ENCODE peak calls at places on chromosomes 11 and 22, in nine cellular contexts. O is Peyer's patch, V is uterus, B is prostate gland, L is testis, E is A549, Q is ovary, F is HCT116, I is body of pancreas. T is an unnamed sample. For H3K4me1, the result is how much of the 10 kb centered on the place peaks cover.

GRCh38 chr11:19714093-19714386 is 1.4 kb downstream of the NAV2 start:
- DNase-seq in O (no peak), I (no peak), B (no peak), E (no peak), Q (peak), V (no peak), F (no peak), L (no peak), T (peak)

GRCh38 chr11:8263769-8264410 is at the start of gene LMO1:
- DNase-seq in V (peak), E (peak), L (peak), Q (peak), O (peak), I (peak), F (peak), B (peak), T (peak)

GRCh38 chr22:47160781-47161520 is 398.5 kb downstream of the TBC1D22A start:
- DNase-seq in Q (peak), O (peak), I (no peak), F (no peak), B (no peak), L (no peak), E (no peak), V (no peak), T (no peak)

GRCh38 chr11:47369676-47370075 is 8.7 kb downstream of the SPI1 start:
- DNase-seq in O (no peak), Q (no peak), I (no peak), E (no peak), F (no peak), L (no peak), V (no peak), B (no peak), T (no peak)

GRCh38 chr11:119347242-119347641 is 737 bp upstream of the MFRP start:
- DNase-seq in V (no peak), E (no peak), B (no peak), L (no peak), F (no peak), I (no peak), O (no peak), Q (no peak), T (no peak)

GRCh38 chr11:110071197-110071596 is 22.0 kb upstream of the ZC3H12C start:
- DNase-seq in B (no peak), I (no peak), Q (no peak), V (no peak), O (no peak), L (no peak), F (no peak), E (no peak), T (no peak)

GRCh38 chr11:8252946-8253345 is 10.7 kb downstream of the LMO1 start:
- DNase-seq in B (no peak), F (no peak), L (no peak), I (no peak), V (peak), Q (no peak), O (peak), E (no peak), T (no peak)

GRCh38 chr22:25403284-25403606 is 161.2 kb upstream of the GRK3 start:
- DNase-seq in O (no peak), F (no peak), E (no peak), Q (no peak), V (no peak), B (no peak), I (no peak), L (no peak), T (no peak)

GRCh38 chr11:28730889-28731288 is 622.7 kb downstream of the METTL15 start:
- DNase-seq in V (no peak), E (no peak), I (no peak), F (no peak), B (no peak), L (no peak), Q (no peak), O (no peak), T (no peak)

GRCh38 chr11:17343907-17344306 is 7.7 kb upstream of the NCR3LG1 start:
- DNase-seq in O (no peak), V (no peak), I (no peak), F (peak), L (no peak), B (no peak), Q (no peak), E (no peak), T (no peak)

GRCh38 chr11:128734439-128735224 is 40.8 kb downstream of the FLI1 start:
- DNase-seq in E (no peak), Q (no peak), B (no peak), V (no peak), I (no peak), O (no peak), F (no peak), L (peak), T (no peak)

GRCh38 chr11:134599180-134599810 is 187.3 kb upstream of the B3GAT1 start:
- DNase-seq in Q (no peak), E (no peak), B (no peak), L (no peak), V (no peak), O (no peak), I (no peak), F (no peak), T (peak)

GRCh38 chr11:83862033-83862432 is 575.9 kb upstream of the CCDC90B start:
- DNase-seq in Q (no peak), O (no peak), E (no peak), L (no peak), F (no peak), I (no peak), B (no peak), V (no peak), T (no peak)

GRCh38 chr11:119416606-119417580 is 6.1 kb downstream of the THY1 start:
- DNase-seq in E (no peak), V (peak), O (no peak), B (no peak), F (no peak), Q (no peak), I (no peak), L (no peak), T (peak)

GRCh38 chr11:88701816-88702215 is 364.0 kb downstream of the GRM5 start:
- DNase-seq in Q (no peak), I (no peak), O (no peak), F (no peak), V (no peak), B (no peak), L (no peak), E (no peak), T (no peak)

GRCh38 chr11:128549256-128549944 is 38.0 kb downstream of the ETS1 start:
- DNase-seq in I (peak), O (no peak), F (no peak), E (no peak), V (peak), L (peak), Q (peak), B (no peak), T (no peak)

GRCh38 chr22:23117890-23118646 is 23.7 kb downstream of the RSPH14 start:
- DNase-seq in F (no peak), B (no peak), L (no peak), I (no peak), Q (no peak), V (no peak), O (no peak), E (no peak), T (no peak)

GRCh38 chr22:20438066-20438677 is 547 bp upstream of the SCARF2 start:
- DNase-seq in V (no peak), F (no peak), Q (no peak), L (no peak), B (no peak), I (no peak), O (peak), E (no peak), T (no peak)

GRCh38 chr22:23670378-23671295 is 20.2 kb upstream of the RGL4 start:
- DNase-seq in F (no peak), V (no peak), B (no peak), L (no peak), O (no peak), E (no peak), Q (no peak), I (no peak), T (no peak)

GRCh38 chr11:33376331-33377099 is 119.3 kb downstream of the HIPK3 start:
- DNase-seq in Q (no peak), V (no peak), L (no peak), I (no peak), F (no peak), O (no peak), E (no peak), B (no peak), T (no peak)

GRCh38 chr11:91608662-91609061 is 616.0 kb upstream of the FAT3 start:
- DNase-seq in F (no peak), E (no peak), L (no peak), V (no peak), O (no peak), I (no peak), B (peak), Q (no peak), T (no peak)

GRCh38 chr22:40487663-40488249 is 117.4 kb downstream of the SGSM3 start:
- DNase-seq in F (no peak), B (no peak), O (no peak), Q (no peak), I (no peak), E (peak), V (no peak), L (no peak), T (no peak)

GRCh38 chr22:21447694-21448402 is 19.3 kb upstream of the TMEM191C start:
- DNase-seq in F (no peak), E (no peak), V (no peak), B (peak), I (peak), O (no peak), Q (peak), L (peak), T (peak)

GRCh38 chr11:134883484-134883883 is 471.4 kb upstream of the B3GAT1 start:
- DNase-seq in V (no peak), F (no peak), L (no peak), Q (no peak), O (no peak), I (no peak), E (no peak), B (no peak), T (no peak)

GRCh38 chr11:82718307-82718706 is 15.4 kb downstream of the FAM181B start:
- DNase-seq in O (no peak), L (peak), V (no peak), Q (no peak), B (no peak), E (peak), F (peak), I (peak), T (peak)

GRCh38 chr11:1196516-1197391 is 26.1 kb upstream of the MUC5B start:
- DNase-seq in L (no peak), Q (no peak), V (peak), F (no peak), E (no peak), B (no peak), I (peak), O (no peak), T (no peak)

GRCh38 chr22:24408630-24409029 is 18.8 kb upstream of the ADORA2A start:
- DNase-seq in E (no peak), B (no peak), O (no peak), Q (no peak), I (no peak), V (no peak), F (no peak), L (no peak), T (no peak)

GRCh38 chr11:75262961-75263852 is 22.6 kb downstream of the TPBGL start:
- DNase-seq in O (no peak), V (no peak), F (no peak), B (no peak), L (no peak), I (no peak), E (no peak), Q (peak), T (no peak)

GRCh38 chr22:24751518-24751917 is 23.0 kb downstream of the PIWIL3 start:
- DNase-seq in B (no peak), I (no peak), F (no peak), L (no peak), O (no peak), V (no peak), Q (no peak), E (no peak), T (no peak)

GRCh38 chr11:11263238-11264030 is 89.6 kb downstream of the CSNK2A3 start:
- DNase-seq in V (peak), I (no peak), E (no peak), Q (no peak), L (no peak), B (peak), O (no peak), F (no peak), T (peak)

GRCh38 chr11:79437981-79438630 is 2.7 kb downstream of the TENM4 start:
- DNase-seq in O (no peak), E (no peak), B (peak), I (no peak), F (no peak), V (no peak), L (peak), Q (peak), T (peak)

GRCh38 chr11:61032824-61033223 is 61.3 kb downstream of the CD6 start:
- DNase-seq in L (no peak), B (no peak), F (no peak), I (no peak), Q (no peak), O (no peak), E (no peak), V (no peak), T (no peak)

GRCh38 chr11:99614353-99614752 is 593.6 kb downstream of the CNTN5 start:
- DNase-seq in B (no peak), E (no peak), I (no peak), O (no peak), Q (no peak), F (no peak), L (no peak), V (no peak), T (no peak)

GRCh38 chr22:43500792-43501785 is 89.3 kb downstream of the MPPED1 start:
- DNase-seq in L (no peak), F (no peak), E (no peak), Q (no peak), B (no peak), V (no peak), I (no peak), O (no peak), T (no peak)

GRCh38 chr11:105821366-105821765 is 200.7 kb downstream of the MSANTD4 start:
- DNase-seq in I (no peak), B (no peak), F (no peak), Q (no peak), E (no peak), V (no peak), L (no peak), O (no peak), T (no peak)

GRCh38 chr11:75445315-75445953 is 12.4 kb upstream of the KLHL35 start:
- DNase-seq in L (peak), F (peak), E (peak), B (peak), I (peak), Q (peak), O (peak), V (peak), T (peak)

GRCh38 chr11:61972112-61972795 is 4.8 kb upstream of the FTH1 start:
- DNase-seq in E (no peak), B (no peak), Q (peak), O (no peak), V (no peak), F (no peak), L (no peak), I (no peak), T (no peak)

GRCh38 chr11:121459413-121460041 is 6.8 kb upstream of the SORL1-AS1 start:
- DNase-seq in E (no peak), V (no peak), Q (no peak), F (no peak), I (no peak), L (no peak), O (no peak), B (no peak), T (no peak)
- TF ChIP-seq POLR2A in E (no peak), V (no peak), Q (no peak), F (no peak), I (no peak), L (no peak), O (no peak), B (no peak), T (no peak)

DNA sequence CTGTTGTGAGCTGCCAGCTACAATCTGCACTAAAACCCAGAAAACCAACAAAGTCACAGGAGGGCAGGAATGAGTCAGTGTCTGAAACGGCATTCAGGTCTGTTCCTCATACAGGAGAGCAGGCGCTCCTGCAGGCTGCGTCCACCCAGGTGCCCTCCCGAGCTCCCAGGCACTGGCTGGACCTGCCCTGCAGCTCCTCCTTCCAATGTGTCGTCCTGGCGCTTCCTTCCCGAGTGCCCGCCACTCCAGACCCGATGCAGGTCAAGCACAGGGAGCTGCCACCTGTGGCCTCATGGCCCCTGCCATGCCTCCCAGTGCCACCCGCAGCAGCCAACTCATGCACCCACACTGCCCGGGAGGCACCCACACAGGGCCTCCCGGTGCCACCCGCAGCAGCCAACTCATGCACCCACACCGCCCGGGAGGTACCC is 12.0 kb downstream of the BRD1 start:
- DNase-seq in V (no peak), Q (no peak), L (no peak), I (no peak), F (no peak), O (no peak), B (no peak), E (no peak), T (no peak)
- H3K4me1 ChIP-seq in V (under half), Q (under half), L (under half), I (half or more), F (under half), O (under half), B (under half), E (under half), T (under half)

GRCh38 chr11:112176077-112176476 is 765 bp downstream of the BCO2 start:
- DNase-seq in I (no peak), B (no peak), O (no peak), V (no peak), L (no peak), F (no peak), E (no peak), Q (no peak), T (no peak)
- H3K27ac ChIP-seq in I (no peak), B (no peak), O (no peak), V (peak), L (no peak), F (no peak), E (no peak), Q (no peak), T (no peak)

GRCh38 chr11:72236774-72237111 is 7.2 kb downstream of the PHOX2A start:
- DNase-seq in L (no peak), Q (no peak), B (no peak), O (no peak), F (no peak), E (no peak), I (no peak), V (no peak), T (no peak)

GRCh38 chr11:72238492-72239295 is 5.3 kb downstream of the PHOX2A start:
- DNase-seq in F (no peak), V (no peak), O (no peak), E (no peak), Q (peak), L (no peak), B (no peak), I (no peak), T (no peak)

GRCh38 chr11:72238040-72238450 is 5.9 kb downstream of the PHOX2A start:
- DNase-seq in E (peak), I (peak), V (peak), O (peak), Q (peak), L (peak), F (peak), B (no peak), T (peak)

GRCh38 chr11:72236083-72236697 is 7.8 kb downstream of the PHOX2A start:
- DNase-seq in I (no peak), B (no peak), F (no peak), Q (no peak), L (peak), O (peak), E (no peak), V (no peak), T (no peak)

DNA sequence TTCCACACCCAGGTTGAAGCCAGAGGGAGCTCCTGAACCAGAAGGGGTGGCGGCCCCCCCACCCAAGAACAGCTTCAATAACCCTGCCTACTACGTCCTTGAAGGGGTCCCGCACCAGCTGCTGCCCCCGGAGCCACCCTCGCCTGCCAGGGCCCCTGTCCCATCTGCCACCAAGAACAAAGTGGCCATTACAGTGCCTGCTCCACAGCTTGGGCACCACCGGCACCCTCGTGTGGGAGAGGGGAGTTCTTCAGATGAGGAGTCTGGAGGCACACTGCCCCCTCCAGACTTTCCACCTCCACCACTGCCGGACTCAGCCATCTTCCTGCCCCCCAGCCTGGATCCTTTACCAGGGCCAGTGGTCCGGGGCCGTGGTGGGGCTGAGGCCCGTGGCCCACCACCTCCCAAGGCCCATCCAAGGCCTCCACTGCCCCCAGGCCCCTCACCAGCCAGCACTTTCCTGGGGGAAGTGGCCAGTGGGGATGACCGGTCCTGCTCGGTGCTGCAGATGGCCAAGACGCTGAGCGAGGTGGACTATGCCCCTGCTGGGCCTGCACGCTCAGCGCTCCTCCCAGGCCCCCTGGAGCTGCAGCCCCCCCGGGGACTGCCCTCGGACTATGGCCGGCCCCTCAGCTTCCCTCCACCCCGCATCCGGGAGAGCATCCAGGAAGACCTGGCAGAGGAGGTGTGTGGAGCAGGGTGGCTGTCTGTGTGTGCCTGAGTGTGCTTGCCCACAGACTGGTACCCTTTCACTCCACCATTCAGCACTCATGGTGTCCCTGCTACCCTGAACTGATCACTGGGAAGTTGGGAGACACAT is 6.7 kb downstream of the PHOX2A start:
- DNase-seq in I (no peak), F (no peak), E (no peak), Q (peak), V (no peak), L (peak), O (no peak), B (no peak), T (no peak)
- TF ChIP-seq POLR2A in I (no peak), F (no peak), E (no peak), Q (no peak), V (no peak), L (no peak), O (no peak), B (no peak), T (no peak)

GRCh38 chr11:45106006-45106405 is 40.4 kb upstream of the PRDM11 start:
- DNase-seq in V (no peak), F (no peak), Q (no peak), B (no peak), O (no peak), I (no peak), E (no peak), L (no peak), T (no peak)

GRCh38 chr11:45104790-45105084 is 41.7 kb upstream of the PRDM11 start:
- DNase-seq in B (no peak), Q (no peak), F (no peak), L (no peak), I (no peak), O (no peak), V (no peak), E (no peak), T (no peak)

GRCh38 chr11:45102810-45103621 is 43.4 kb upstream of the PRDM11 start:
- DNase-seq in Q (peak), E (peak), V (no peak), L (peak), I (peak), B (no peak), F (peak), O (no peak), T (peak)

GRCh38 chr11:45105233-45105992 is 41.0 kb upstream of the PRDM11 start:
- DNase-seq in B (peak), E (peak), L (peak), V (peak), O (peak), I (peak), Q (peak), F (peak), T (peak)

DNA sequence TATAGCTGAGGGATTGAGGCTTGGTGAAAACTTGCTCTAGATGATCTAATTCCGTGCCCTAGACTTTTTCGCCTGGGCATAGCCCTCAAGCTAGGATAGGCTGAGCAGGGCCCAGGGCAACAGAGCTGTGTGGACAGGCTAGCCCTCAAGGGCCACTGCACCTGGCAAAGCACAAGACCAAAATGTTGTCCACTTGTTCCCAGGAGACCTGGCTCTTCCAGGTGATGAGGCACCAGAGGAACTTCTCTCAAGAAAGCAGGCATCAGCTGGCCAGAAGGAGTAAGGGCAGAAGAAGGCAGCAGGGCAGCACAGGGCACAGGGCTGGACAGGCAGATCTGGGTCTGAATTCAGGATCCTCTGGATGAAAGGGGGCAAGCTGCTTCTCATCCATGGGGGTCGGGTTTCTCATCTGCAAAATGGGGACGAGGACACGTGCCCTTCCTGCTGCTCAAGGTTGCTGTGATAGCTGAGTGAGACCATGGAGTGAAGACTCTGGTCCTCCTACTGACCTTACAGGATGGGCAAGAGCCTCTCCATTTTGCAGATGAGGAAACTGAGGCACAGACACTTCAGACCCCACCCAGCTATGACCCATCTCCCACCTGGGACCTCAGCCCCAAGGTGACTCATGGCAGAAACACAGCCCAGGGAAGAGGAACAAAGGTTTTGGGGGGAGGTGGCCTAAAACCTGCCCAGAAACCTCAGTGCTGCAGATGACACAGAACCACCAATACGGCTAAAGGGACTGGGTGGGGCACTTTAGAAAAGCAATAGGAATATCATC is 42.2 kb upstream of the PRDM11 start:
- DNase-seq in B (no peak), Q (no peak), I (no peak), O (no peak), F (no peak), E (no peak), L (no peak), V (no peak), T (no peak)
- H3K4me1 ChIP-seq in B (under half), Q (under half), I (under half), O (under half), F (under half), E (under half), L (under half), V (under half), T (under half)

T was measured in thyroid gland.